ENCODE peak calls at places on chromosomes 3 and 15, in seven cellular contexts. V is thoracic aorta, U is GM06990, S is fibroblast of lung, T is breast epithelium, H is mesendoderm, Z is AG09309. K is an unnamed sample.

GRCh38 chr3:103393395-103394186 is 958.8 kb downstream of the ZPLD1 start:
- DNase-seq in V (no peak), U (no peak), S (peak; percentile 21), T (no peak), H (no peak), Z (no peak), K (no peak)

GRCh38 chr15:57667171-57667924 is 39.2 kb upstream of the POLR2M start:
- DNase-seq in V (no peak), U (no peak), S (peak; percentile 79), T (no peak), H (peak; percentile 19), Z (no peak), K (no peak)

GRCh38 chr3:64308931-64309330 is 83.7 kb upstream of the PRICKLE2 start:
- DNase-seq in V (no peak), U (no peak), S (no peak), T (no peak), H (no peak), Z (no peak), K (no peak)

GRCh38 chr3:30644615-30645014 is 38.2 kb downstream of the TGFBR2 start:
- DNase-seq in V (no peak), U (peak; percentile 43), S (peak; percentile 72), T (no peak), H (no peak), Z (peak; percentile 64), K (peak; percentile 43)

GRCh38 chr3:20326537-20326936 is 140.5 kb upstream of the SGO1 start:
- DNase-seq in V (no peak), U (no peak), S (peak; percentile 17), T (no peak), H (no peak), Z (no peak), K (no peak)

GRCh38 chr3:11452988-11453847 is 181.0 kb downstream of the ATG7 start:
- DNase-seq in V (no peak), U (no peak), S (peak; percentile 73), T (no peak), H (peak; percentile 39), Z (no peak), K (no peak)

GRCh38 chr3:129313983-129314756 is 35.5 kb downstream of the HMCES start:
- DNase-seq in V (no peak), U (no peak), S (peak; percentile 47), T (no peak), H (peak; percentile 54), Z (peak; percentile 14), K (no peak)

GRCh38 chr15:67066041-67067021 is 929 bp downstream of the SMAD3 start:
- DNase-seq in V (no peak), U (no peak), S (no peak), T (no peak), H (peak; percentile 55), Z (no peak), K (no peak)

GRCh38 chr15:96553006-96553405 is 222.5 kb downstream of the NR2F2 start:
- DNase-seq in V (no peak), U (no peak), S (no peak), T (no peak), H (no peak), Z (no peak), K (no peak)

GRCh38 chr15:51288143-51289065 is 50.0 kb downstream of the CYP19A1 start:
- DNase-seq in V (no peak), U (no peak), S (peak; percentile 64), T (no peak), H (peak; percentile 14), Z (no peak), K (no peak)

GRCh38 chr15:70269331-70269911 is 171.7 kb upstream of the TLE3 start:
- DNase-seq in V (no peak), U (no peak), S (no peak), T (no peak), H (no peak), Z (no peak), K (no peak)

GRCh38 chr15:31393441-31394091 is 66.9 kb downstream of the KLF13 start:
- DNase-seq in V (no peak), U (no peak), S (no peak), T (no peak), H (no peak), Z (no peak), K (no peak)

GRCh38 chr3:47227678-47228077 is 54.9 kb downstream of the KIF9 start:
- DNase-seq in V (no peak), U (no peak), S (no peak), T (no peak), H (no peak), Z (no peak), K (peak; percentile 37)

GRCh38 chr3:69048990-69049389 is 3.1 kb downstream of the TMF1 start:
- DNase-seq in V (no peak), U (no peak), S (no peak), T (no peak), H (no peak), Z (no peak), K (no peak)

GRCh38 chr3:133675631-133676335 is 14.0 kb upstream of the TOPBP1 start:
- DNase-seq in V (no peak), U (peak; percentile 40), S (no peak), T (no peak), H (peak; percentile 57), Z (no peak), K (no peak)

GRCh38 chr3:116288480-116288879 is 156.8 kb downstream of the LSAMP start:
- DNase-seq in V (no peak), U (no peak), S (peak; percentile 61), T (no peak), H (no peak), Z (no peak), K (no peak)

GRCh38 chr3:141093397-141093796 is 42.2 kb downstream of the SPSB4 start:
- DNase-seq in V (no peak), U (no peak), S (no peak), T (no peak), H (no peak), Z (no peak), K (no peak)

GRCh38 chr15:64894395-64895056 is 17.2 kb upstream of the ANKDD1A start:
- DNase-seq in V (no peak), U (peak; percentile 86), S (no peak), T (no peak), H (peak; percentile 82), Z (no peak), K (peak; percentile 93)

GRCh38 chr3:11907667-11908660 is 61.3 kb upstream of the TAMM41 start:
- DNase-seq in V (no peak), U (no peak), S (no peak), T (no peak), H (no peak), Z (no peak), K (no peak)

GRCh38 chr3:50237133-50237651 is 1.2 kb downstream of the GNAI2 start:
- DNase-seq in V (no peak), U (peak; percentile 38), S (peak; percentile 42), T (no peak), H (peak; percentile 69), Z (no peak), K (no peak)

GRCh38 chr15:81480645-81481053 is 106.6 kb upstream of the TMC3 start:
- DNase-seq in V (no peak), U (peak; percentile 18), S (peak; percentile 76), T (no peak), H (peak; percentile 46), Z (peak; percentile 16), K (peak; percentile 7)

GRCh38 chr3:12224181-12225147 is 64.4 kb upstream of the PPARG start:
- DNase-seq in V (no peak), U (no peak), S (peak; percentile 96), T (no peak), H (peak; percentile 62), Z (peak; percentile 40), K (no peak)

GRCh38 chr3:18301781-18302180 is 123.4 kb downstream of the SATB1 start:
- DNase-seq in V (no peak), U (no peak), S (no peak), T (no peak), H (no peak), Z (no peak), K (no peak)

GRCh38 chr3:63387568-63387967 is 109.5 kb downstream of the SYNPR start:
- DNase-seq in V (no peak), U (no peak), S (peak; percentile 7), T (no peak), H (peak; percentile 32), Z (no peak), K (no peak)

GRCh38 chr3:158775801-158776399 is 26.0 kb upstream of the MFSD1 start:
- DNase-seq in V (no peak), U (no peak), S (no peak), T (no peak), H (no peak), Z (no peak), K (no peak)

GRCh38 chr3:65548848-65549625 is 489.7 kb downstream of the MAGI1 start:
- DNase-seq in V (no peak), U (peak; percentile 8), S (peak; percentile 10), T (no peak), H (peak; percentile 64), Z (no peak), K (no peak)

GRCh38 chr15:45387379-45388007 is 9.1 kb upstream of the GATM start:
- DNase-seq in V (no peak), U (no peak), S (no peak), T (no peak), H (no peak), Z (no peak), K (no peak)

GRCh38 chr3:55489804-55490132 is 2.7 kb upstream of the WNT5A start:
- DNase-seq in V (no peak), U (no peak), S (no peak), T (no peak), H (peak; percentile 76), Z (no peak), K (no peak)
- H3K4me3 ChIP-seq in V (no peak overlapping the region), U (no peak overlapping the region), S (no peak overlapping the region), T (peak overlapping the region; percentile 81), H (peak overlapping the region; percentile 61), Z (no peak overlapping the region), K (no peak overlapping the region)

GRCh38 chr3:13416002-13416793 is 3.9 kb downstream of the NUP210 start:
- DNase-seq in V (no peak), U (no peak), S (no peak), T (no peak), H (peak; percentile 33), Z (no peak), K (no peak)
- H3K4me3 ChIP-seq in V (no peak overlapping the region), U (peak overlapping the region; percentile 76), S (no peak overlapping the region), T (no peak overlapping the region), H (no peak overlapping the region), Z (no peak overlapping the region), K (peak overlapping the region; percentile 73)

GRCh38 chr3:13305623-13306022 is 114.5 kb downstream of the NUP210 start:
- DNase-seq in V (no peak), U (no peak), S (no peak), T (no peak), H (no peak), Z (no peak), K (no peak)
- H3K4me3 ChIP-seq in V (no peak overlapping the region), U (no peak overlapping the region), S (no peak overlapping the region), T (no peak overlapping the region), H (no peak overlapping the region), Z (no peak overlapping the region), K (no peak overlapping the region)

DNA sequence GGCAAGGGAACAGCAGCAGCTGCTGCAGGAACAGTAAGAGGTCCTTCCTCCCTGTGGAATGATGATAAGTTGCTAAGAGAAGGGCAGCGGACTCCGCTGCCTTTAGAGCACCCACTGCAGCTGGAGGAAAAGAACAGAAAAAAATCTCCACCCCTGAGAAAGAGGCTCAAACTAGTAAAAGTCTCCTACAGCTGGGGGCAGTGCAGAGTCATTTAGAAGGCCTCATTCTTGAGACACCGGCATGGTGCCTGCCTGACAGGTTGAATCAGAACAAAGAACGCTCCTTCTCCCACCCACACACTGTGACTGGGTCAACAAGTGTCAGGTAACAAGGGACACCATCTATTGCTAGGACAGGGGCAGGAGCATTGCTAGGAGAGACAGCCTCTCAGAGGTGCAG is 188.4 kb downstream of the ABHD5 start:
- DNase-seq in V (no peak), U (no peak), S (no peak), T (no peak), H (peak; percentile 89), Z (no peak), K (no peak)
- H3K4me3 ChIP-seq in V (no peak overlapping the region), U (no peak overlapping the region), S (no peak overlapping the region), T (no peak overlapping the region), H (no peak overlapping the region), Z (no peak overlapping the region), K (no peak overlapping the region)